ENCODE peak calls at places on chromosomes 4 and X, in six cellular contexts. One of them, this sample, is unnamed.

GRCh38 chr4:119172223-119172622 is 36.6 kb downstream of the MYOZ2 start:
- DNase-seq in IMR-90: peak; percentile 7
- DNase-seq in lower lobe of right lung: no peak
- DNase-seq in mucosa of descending colon: no peak
- DNase-seq in esophagus squamous epithelium: no peak
- DNase-seq in spleen: no peak
- DNase-seq in this sample: no peak

GRCh38 chr4:2796261-2797187 is 3.6 kb downstream of the SH3BP2 start:
- DNase-seq in spleen: peak; percentile 83
- DNase-seq in IMR-90: peak; percentile 52
- DNase-seq in mucosa of descending colon: peak; percentile 87
- DNase-seq in lower lobe of right lung: peak; percentile 69
- DNase-seq in esophagus squamous epithelium: no peak
- DNase-seq in this sample: no peak

GRCh38 chr4:37890501-37891220 is at the start of gene TBC1D1:
- DNase-seq in lower lobe of right lung: peak; percentile 86
- DNase-seq in IMR-90: no peak
- DNase-seq in mucosa of descending colon: peak; percentile 75
- DNase-seq in spleen: peak; percentile 93
- DNase-seq in esophagus squamous epithelium: peak; percentile 4
- DNase-seq in this sample: peak; percentile 90

GRCh38 chrX:110454336-110454735 is 95.7 kb downstream of the RTL9 start:
- DNase-seq in spleen: no peak
- DNase-seq in mucosa of descending colon: no peak
- DNase-seq in IMR-90: no peak
- DNase-seq in esophagus squamous epithelium: no peak
- DNase-seq in lower lobe of right lung: no peak
- DNase-seq in this sample: no peak

GRCh38 chrX:39869846-39870601 is 227.7 kb downstream of the BCOR start:
- DNase-seq in spleen: no peak
- DNase-seq in esophagus squamous epithelium: no peak
- DNase-seq in lower lobe of right lung: no peak
- DNase-seq in mucosa of descending colon: no peak
- DNase-seq in IMR-90: peak; percentile 63
- DNase-seq in this sample: no peak

GRCh38 chr4:140374130-140374477 is 658 bp downstream of the SCOC start:
- DNase-seq in IMR-90: no peak
- DNase-seq in esophagus squamous epithelium: no peak
- DNase-seq in mucosa of descending colon: no peak
- DNase-seq in spleen: no peak
- DNase-seq in lower lobe of right lung: no peak
- DNase-seq in this sample: no peak

GRCh38 chr4:22237155-22237751 is 278.6 kb downstream of the ADGRA3 start:
- DNase-seq in spleen: peak; percentile 87
- DNase-seq in lower lobe of right lung: peak; percentile 44
- DNase-seq in mucosa of descending colon: peak; percentile 86
- DNase-seq in esophagus squamous epithelium: no peak
- DNase-seq in IMR-90: peak; percentile 13
- DNase-seq in this sample: no peak

GRCh38 chrX:6460893-6461490 is 73.9 kb downstream of the VCX3A start:
- DNase-seq in spleen: no peak
- DNase-seq in mucosa of descending colon: no peak
- DNase-seq in lower lobe of right lung: no peak
- DNase-seq in esophagus squamous epithelium: no peak
- DNase-seq in IMR-90: no peak
- DNase-seq in this sample: no peak

GRCh38 chr4:5029447-5029846 is 10.2 kb upstream of the CYTL1 start:
- DNase-seq in spleen: peak; percentile 52
- DNase-seq in lower lobe of right lung: no peak
- DNase-seq in mucosa of descending colon: no peak
- DNase-seq in IMR-90: no peak
- DNase-seq in esophagus squamous epithelium: no peak
- DNase-seq in this sample: no peak

GRCh38 chr4:22668301-22668700 is 24.4 kb upstream of the GBA3 start:
- DNase-seq in spleen: no peak
- DNase-seq in IMR-90: peak; percentile 22
- DNase-seq in mucosa of descending colon: no peak
- DNase-seq in lower lobe of right lung: no peak
- DNase-seq in esophagus squamous epithelium: no peak
- DNase-seq in this sample: no peak

GRCh38 chrX:130245441-130245840 is 23.3 kb downstream of the ZNF280C start:
- DNase-seq in IMR-90: peak; percentile 78
- DNase-seq in spleen: no peak
- DNase-seq in mucosa of descending colon: no peak
- DNase-seq in esophagus squamous epithelium: no peak
- DNase-seq in lower lobe of right lung: no peak
- DNase-seq in this sample: no peak

GRCh38 chr4:83552085-83552484 is 16.2 kb downstream of the GPAT3 start:
- DNase-seq in mucosa of descending colon: no peak
- DNase-seq in lower lobe of right lung: no peak
- DNase-seq in spleen: no peak
- DNase-seq in IMR-90: no peak
- DNase-seq in esophagus squamous epithelium: no peak
- DNase-seq in this sample: no peak

GRCh38 chr4:155943610-155944329 is 9.9 kb downstream of the CTSO start:
- DNase-seq in esophagus squamous epithelium: no peak
- DNase-seq in mucosa of descending colon: no peak
- DNase-seq in IMR-90: no peak
- DNase-seq in spleen: no peak
- DNase-seq in lower lobe of right lung: no peak
- DNase-seq in this sample: no peak

GRCh38 chr4:16857425-16857824 is 41.0 kb downstream of the LDB2 start:
- DNase-seq in IMR-90: no peak
- DNase-seq in esophagus squamous epithelium: no peak
- DNase-seq in spleen: no peak
- DNase-seq in lower lobe of right lung: no peak
- DNase-seq in mucosa of descending colon: no peak
- DNase-seq in this sample: no peak
- H3K4me3 ChIP-seq in IMR-90: no peak overlapping the region
- H3K4me3 ChIP-seq in esophagus squamous epithelium: no peak overlapping the region
- H3K4me3 ChIP-seq in spleen: no peak overlapping the region
- H3K4me3 ChIP-seq in lower lobe of right lung: no peak overlapping the region
- H3K4me3 ChIP-seq in mucosa of descending colon: no peak overlapping the region
- H3K4me3 ChIP-seq in this sample: no peak overlapping the region

GRCh38 chr4:100742045-100742444 is 224.2 kb upstream of the EMCN start:
- DNase-seq in mucosa of descending colon: no peak
- DNase-seq in esophagus squamous epithelium: no peak
- DNase-seq in lower lobe of right lung: no peak
- DNase-seq in IMR-90: peak; percentile 19
- DNase-seq in spleen: no peak
- DNase-seq in this sample: no peak
- TF ChIP-seq CTCF in mucosa of descending colon: no peak
- TF ChIP-seq CTCF in esophagus squamous epithelium: no peak
- TF ChIP-seq CTCF in lower lobe of right lung: peak; percentile 37
- TF ChIP-seq CTCF in IMR-90: peak; percentile 30
- TF ChIP-seq CTCF in spleen: no peak
- TF ChIP-seq CTCF in this sample: no peak

GRCh38 chrX:120790552-120790951 is 85.1 kb downstream of the CT47B1 start:
- DNase-seq in IMR-90: no peak
- DNase-seq in lower lobe of right lung: no peak
- DNase-seq in mucosa of descending colon: no peak
- DNase-seq in esophagus squamous epithelium: no peak
- DNase-seq in spleen: no peak
- DNase-seq in this sample: no peak
- H3K4me3 ChIP-seq in IMR-90: no peak overlapping the region
- H3K4me3 ChIP-seq in lower lobe of right lung: no peak overlapping the region
- H3K4me3 ChIP-seq in mucosa of descending colon: no peak overlapping the region
- H3K4me3 ChIP-seq in esophagus squamous epithelium: no peak overlapping the region
- H3K4me3 ChIP-seq in spleen: no peak overlapping the region
- H3K4me3 ChIP-seq in this sample: no peak overlapping the region

DNA sequence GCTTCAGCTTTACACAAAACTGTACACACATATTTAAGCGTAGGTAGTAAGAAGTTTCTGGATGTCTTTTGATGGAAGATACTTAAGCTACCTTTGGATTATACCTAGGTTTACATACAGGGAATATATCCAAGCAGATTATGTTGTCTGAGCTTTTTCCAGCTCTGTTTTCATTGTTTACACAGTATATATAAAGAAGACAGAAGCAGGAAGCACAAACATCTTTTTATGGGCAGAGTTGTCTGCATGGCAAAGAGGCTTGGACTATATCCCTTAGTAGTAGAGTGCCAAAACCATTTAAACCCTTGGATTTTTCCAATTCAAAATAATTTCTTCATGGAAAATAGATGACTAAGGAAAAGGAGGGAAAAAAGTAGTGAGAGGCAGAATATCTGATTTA is 329.4 kb upstream of the AGA start:
- DNase-seq in IMR-90: no peak
- DNase-seq in lower lobe of right lung: no peak
- DNase-seq in spleen: no peak
- DNase-seq in mucosa of descending colon: no peak
- DNase-seq in esophagus squamous epithelium: no peak
- DNase-seq in this sample: no peak
- TF ChIP-seq CTCF in IMR-90: no peak
- TF ChIP-seq CTCF in lower lobe of right lung: no peak
- TF ChIP-seq CTCF in spleen: no peak
- TF ChIP-seq CTCF in mucosa of descending colon: no peak
- TF ChIP-seq CTCF in esophagus squamous epithelium: no peak
- TF ChIP-seq CTCF in this sample: no peak

DNA sequence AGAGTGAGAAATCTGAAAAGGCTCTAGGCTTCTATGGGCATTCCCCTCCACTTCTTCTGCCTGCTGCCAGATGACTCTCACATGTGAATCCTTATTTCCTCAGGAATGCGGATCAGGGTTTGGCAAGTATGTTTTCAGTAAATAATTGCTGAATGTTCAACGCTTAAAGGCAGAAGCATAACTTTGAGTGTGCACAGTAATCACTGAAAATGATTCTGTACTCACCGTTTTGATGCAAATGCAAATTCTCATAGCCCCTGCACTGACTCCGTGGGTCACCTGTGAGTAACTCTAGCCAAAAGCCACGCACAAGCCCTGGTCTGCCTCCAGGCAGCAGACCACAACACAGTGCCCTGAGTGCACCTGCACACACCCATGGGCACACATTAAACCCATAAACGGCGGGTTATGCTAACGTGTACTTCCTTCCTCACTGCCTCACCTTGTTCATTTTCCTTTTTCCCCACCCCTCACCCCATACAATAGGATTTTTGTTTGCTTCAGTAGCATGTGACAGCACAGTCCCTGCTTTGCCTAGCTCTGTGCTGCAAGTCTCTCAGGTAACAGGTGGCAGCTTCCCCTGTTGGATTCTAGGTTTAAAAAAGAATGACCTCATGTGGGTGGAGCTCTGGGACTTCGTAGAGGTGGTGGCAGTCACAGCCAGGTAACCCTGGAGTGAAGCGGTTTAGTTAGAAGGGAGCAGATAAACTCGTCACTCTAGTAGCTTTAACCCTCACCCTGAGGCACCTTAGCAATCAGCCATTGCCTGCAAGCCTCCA is at the start of gene ARHGEF38:
- DNase-seq in spleen: no peak
- DNase-seq in mucosa of descending colon: peak; percentile 86
- DNase-seq in esophagus squamous epithelium: no peak
- DNase-seq in IMR-90: peak; percentile 7
- DNase-seq in lower lobe of right lung: peak; percentile 55
- DNase-seq in this sample: no peak
- H3K4me3 ChIP-seq in spleen: no peak within 1 kb of the TSS
- H3K4me3 ChIP-seq in mucosa of descending colon: no peak within 1 kb of the TSS
- H3K4me3 ChIP-seq in esophagus squamous epithelium: no peak within 1 kb of the TSS
- H3K4me3 ChIP-seq in IMR-90: no peak within 1 kb of the TSS
- H3K4me3 ChIP-seq in lower lobe of right lung: peak within 1 kb of the TSS; percentile 37
- H3K4me3 ChIP-seq in this sample: no peak within 1 kb of the TSS

This sample was measured in coronary artery.